ENCODE peak calls at places on chromosomes 7 and 10, in six cellular contexts. K is K562, L is suprapubic skin, R is upper lobe of left lung, H is HepG2, S is transverse colon. M is an unnamed sample.

GRCh38 chr10:37736120-37736519 is 121.3 kb downstream of the ZNF248 start:
- DNase-seq in K (no peak), L (no peak), R (no peak), H (no peak), S (no peak), M (no peak)

GRCh38 chr7:66503036-66503370 is 125.7 kb upstream of the KCTD7 start:
- DNase-seq in K (no peak), L (no peak), R (no peak), H (no peak), S (no peak), M (peak)

GRCh38 chr7:14761506-14762296 is 140.8 kb downstream of the DGKB start:
- DNase-seq in K (no peak), L (no peak), R (no peak), H (no peak), S (peak), M (peak)

GRCh38 chr10:546451-546850 is 143.0 kb downstream of the DIP2C start:
- DNase-seq in K (no peak), L (no peak), R (peak), H (no peak), S (no peak), M (no peak)

GRCh38 chr10:77850620-77851231 is 75.8 kb downstream of the DLG5 start:
- DNase-seq in K (no peak), L (no peak), R (no peak), H (no peak), S (no peak), M (no peak)

GRCh38 chr7:86976958-86977357 is 82.5 kb downstream of the ELAPOR2 start:
- DNase-seq in K (no peak), L (no peak), R (no peak), H (no peak), S (no peak), M (no peak)

GRCh38 chr10:99870051-99870730 is 87.8 kb downstream of the ABCC2 start:
- DNase-seq in K (no peak), L (no peak), R (no peak), H (no peak), S (no peak), M (no peak)

GRCh38 chr10:3775671-3776551 is 9.1 kb downstream of the KLF6 start:
- DNase-seq in K (no peak), L (no peak), R (peak), H (no peak), S (peak), M (peak)

GRCh38 chr7:5525271-5526189 is 101.9 kb upstream of the TNRC18 start:
- DNase-seq in K (no peak), L (no peak), R (no peak), H (peak), S (peak), M (peak)

GRCh38 chr7:28239823-28240204 is 59.2 kb upstream of the JAZF1 start:
- DNase-seq in K (no peak), L (no peak), R (peak), H (no peak), S (no peak), M (no peak)

GRCh38 chr7:39734605-39735004 is 111.2 kb downstream of the RALA start:
- DNase-seq in K (no peak), L (no peak), R (no peak), H (no peak), S (no peak), M (no peak)

GRCh38 chr10:44756235-44756634 is 154.9 kb upstream of the TMEM72 start:
- DNase-seq in K (no peak), L (no peak), R (no peak), H (no peak), S (no peak), M (no peak)

GRCh38 chr7:127620406-127621233 is 2.7 kb upstream of the PAX4 start:
- DNase-seq in K (peak), L (no peak), R (no peak), H (no peak), S (no peak), M (no peak)

GRCh38 chr7:28904539-28905143 is 53.5 kb downstream of the TRIL start:
- DNase-seq in K (no peak), L (no peak), R (no peak), H (no peak), S (no peak), M (no peak)

DNA sequence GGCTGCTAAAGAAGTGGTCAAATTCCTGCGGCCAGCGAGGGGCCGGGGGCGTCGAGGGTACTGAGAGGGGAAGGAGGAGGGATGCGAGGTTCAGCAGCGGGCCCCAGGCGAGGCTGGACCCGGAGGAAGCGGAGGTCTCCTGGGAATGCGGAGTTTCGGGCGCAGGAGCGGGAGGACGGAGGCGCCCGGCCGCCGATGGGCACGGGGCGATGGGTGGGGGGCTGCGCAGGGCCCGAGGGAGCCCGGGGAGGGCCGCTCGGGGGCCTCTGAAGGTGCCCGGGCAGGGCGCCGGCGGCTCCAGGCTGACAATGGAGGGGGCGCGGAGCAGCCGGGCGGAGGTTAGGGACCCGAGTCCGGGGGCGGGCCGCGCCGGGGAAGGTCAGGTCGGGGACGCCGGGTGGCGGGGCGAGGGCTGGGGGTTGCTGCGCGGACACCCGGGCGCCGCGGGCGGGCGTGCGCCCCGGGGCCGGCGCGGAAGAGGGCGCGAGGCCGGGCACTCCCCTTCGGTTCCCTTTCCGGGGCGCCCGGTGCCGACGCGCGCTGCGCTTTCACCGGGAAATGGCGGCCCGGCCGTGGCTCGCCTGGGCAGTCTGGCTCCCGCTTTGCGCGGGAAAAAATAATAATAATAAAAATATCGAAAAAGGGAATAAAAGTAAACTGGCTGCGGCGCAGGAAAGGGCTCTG is 708 bp downstream of the MACROH2A2 start:
- DNase-seq in K (no peak), L (no peak), R (no peak), H (no peak), S (no peak), M (no peak)
- TF ChIP-seq POLR2A in K (no peak), L (no peak), R (no peak), H (no peak), S (no peak), M (no peak)

GRCh38 chr7:133955208-133955607 is 171.9 kb upstream of the LRGUK start:
- DNase-seq in K (no peak), L (no peak), R (no peak), H (no peak), S (no peak), M (no peak)
- TF ChIP-seq POLR2AphosphoS5 in K (no peak), L (no peak), R (no peak), H (no peak), S (no peak), M (no peak)

GRCh38 chr7:80611779-80612178 is 26.7 kb upstream of the CD36 start:
- DNase-seq in K (no peak), L (no peak), R (peak), H (peak), S (no peak), M (no peak)
- TF ChIP-seq EP300 in K (no peak), L (no peak), R (no peak), H (peak), S (no peak), M (no peak)

GRCh38 chr7:120421151-120421651 is 148.2 kb downstream of the KCND2 start:
- DNase-seq in K (no peak), L (no peak), R (no peak), H (no peak), S (no peak), M (no peak)
- TF ChIP-seq POLR2A in K (no peak), L (no peak), R (no peak), H (no peak), S (no peak), M (no peak)

DNA sequence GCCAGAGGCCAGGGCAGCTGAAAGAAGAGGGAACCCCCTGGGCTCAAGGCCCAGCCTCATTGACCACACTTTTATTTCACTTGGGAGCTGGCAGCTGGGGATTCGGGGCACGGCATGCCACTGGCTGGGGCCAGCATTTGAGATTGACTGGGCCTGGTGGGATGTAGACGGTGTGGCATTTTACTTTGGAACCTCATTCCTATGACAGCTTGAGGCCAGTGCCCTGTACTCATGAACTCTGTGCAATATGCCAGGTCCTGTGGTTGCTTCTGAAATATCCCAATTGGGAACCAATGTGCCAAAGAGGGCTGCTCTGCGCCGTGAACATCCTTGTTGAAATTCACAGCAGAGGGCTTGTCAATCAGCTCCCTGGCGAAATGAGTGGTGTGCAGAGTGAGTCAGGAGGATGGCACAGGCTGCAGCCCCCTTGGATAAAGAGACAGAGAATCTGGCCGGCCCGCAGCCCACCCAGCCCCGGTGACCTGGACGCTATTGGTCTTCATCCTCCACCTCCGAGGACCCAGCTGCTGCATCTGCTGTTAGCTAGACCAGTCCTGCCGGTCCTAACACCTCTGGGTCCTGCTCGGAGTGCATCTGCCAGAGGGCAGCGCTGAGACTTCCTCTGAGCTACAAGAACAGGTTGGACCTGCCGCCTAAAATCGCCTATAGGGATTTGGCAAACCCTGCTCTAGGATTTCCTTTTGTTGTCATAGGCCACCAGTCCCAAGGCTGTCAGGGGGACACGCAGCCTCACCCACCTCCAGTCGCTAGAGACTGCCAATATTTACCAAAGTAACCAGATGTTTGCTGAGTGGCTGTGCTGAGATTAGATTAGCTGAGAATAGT is 58.0 kb downstream of the PRKAG2 start:
- DNase-seq in K (no peak), L (no peak), R (peak), H (no peak), S (no peak), M (no peak)
- TF ChIP-seq POLR2AphosphoS5 in K (no peak), L (no peak), R (no peak), H (no peak), S (no peak), M (no peak)

GRCh38 chr7:379456-380225 is 89.7 kb downstream of the FOXL3 start:
- DNase-seq in K (peak), L (peak), R (peak), H (no peak), S (peak), M (peak)
- TF ChIP-seq EP300 in K (no peak), L (no peak), R (no peak), H (no peak), S (no peak), M (no peak)

GRCh38 chr7:44293561-44294324 is 31.7 kb downstream of the CAMK2B start:
- DNase-seq in K (no peak), L (no peak), R (peak), H (no peak), S (peak), M (peak)
- TF ChIP-seq POLR2A in K (no peak), L (no peak), R (no peak), H (no peak), S (no peak), M (no peak)

DNA sequence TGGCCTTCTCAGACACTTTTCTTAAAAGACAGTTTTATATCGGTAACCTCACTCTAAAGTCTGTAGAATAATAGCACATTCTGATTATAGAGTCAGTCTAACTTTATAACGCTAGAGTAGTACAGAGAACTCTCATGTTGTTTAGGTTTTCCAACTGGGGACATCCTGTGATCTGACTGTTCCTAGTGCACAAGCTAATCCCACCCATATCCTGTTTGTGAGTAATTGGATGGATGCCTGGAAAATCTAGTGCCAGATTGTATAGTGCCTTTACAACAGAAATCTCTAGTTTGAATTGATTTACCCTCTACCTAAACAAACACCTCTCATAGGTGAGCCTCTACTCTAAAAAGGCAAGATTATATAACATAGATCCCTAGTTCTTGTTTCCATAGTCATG is 107.4 kb downstream of the ZEB1 start:
- DNase-seq in K (no peak), L (no peak), R (no peak), H (no peak), S (no peak), M (no peak)
- TF ChIP-seq POLR2AphosphoS5 in K (no peak), L (no peak), R (no peak), H (no peak), S (no peak), M (no peak)

M was measured in sigmoid colon.